ENCODE peak calls at places on chromosomes 6 and 20, in ten cellular contexts. A is OCI-LY7, V is neuronal stem cell, G is HepG2, Z is ovary, P is right atrium auricular region, I is cardiac muscle cell, N is MM.1S, T is fibroblast of lung, L is left ventricle myocardium inferior. W is an unnamed sample. For H3K4me1 and H3K9me3, the result is how much of the 10 kb centered on the place peaks cover.

GRCh38 chr20:50015993-50016770 is 33.4 kb downstream of the SNAI1 start:
- DNase-seq in A (no peak), V (no peak), G (peak), Z (no peak), P (no peak), I (no peak), N (no peak), T (no peak), L (peak), W (no peak)

GRCh38 chr20:856361-856775 is 22.9 kb downstream of the FAM110A start:
- DNase-seq in A (no peak), V (no peak), G (no peak), Z (no peak), P (no peak), I (peak), N (no peak), T (peak), L (no peak), W (peak)

GRCh38 chr6:88881451-88881850 is 82.0 kb downstream of the RNGTT start:
- DNase-seq in A (no peak), V (no peak), G (no peak), Z (no peak), P (no peak), I (peak), N (no peak), T (no peak), L (no peak), W (no peak)

GRCh38 chr6:12538881-12539357 is 177.6 kb upstream of the PHACTR1 start:
- DNase-seq in A (no peak), V (no peak), G (peak), Z (peak), P (no peak), I (peak), N (no peak), T (no peak), L (peak), W (no peak)

GRCh38 chr6:52634211-52634610 is 36.7 kb upstream of the TMEM14A start:
- DNase-seq in A (no peak), V (no peak), G (no peak), Z (no peak), P (no peak), I (no peak), N (no peak), T (no peak), L (no peak), W (no peak)

GRCh38 chr6:150079604-150080003 is 10.7 kb upstream of the ULBP3 start:
- DNase-seq in A (peak), V (no peak), G (no peak), Z (no peak), P (no peak), I (no peak), N (no peak), T (no peak), L (no peak), W (no peak)

GRCh38 chr6:170172825-170173231 is 118.0 kb downstream of the DLL1 start:
- DNase-seq in A (no peak), V (no peak), G (no peak), Z (no peak), P (no peak), I (no peak), N (no peak), T (no peak), L (no peak), W (peak)

GRCh38 chr6:149014631-149015171 is 267.9 kb downstream of the UST start:
- DNase-seq in A (no peak), V (no peak), G (no peak), Z (no peak), P (no peak), I (peak), N (no peak), T (no peak), L (no peak), W (no peak)

GRCh38 chr6:137043710-137044365 is 927 bp downstream of the IL20RA start:
- DNase-seq in A (no peak), V (peak), G (no peak), Z (peak), P (no peak), I (peak), N (peak), T (peak), L (peak), W (no peak)

GRCh38 chr6:38443341-38443740 is 196.4 kb downstream of the BTBD9 start:
- DNase-seq in A (no peak), V (no peak), G (no peak), Z (no peak), P (no peak), I (peak), N (no peak), T (no peak), L (no peak), W (no peak)

GRCh38 chr20:36145877-36146707 is 8.4 kb upstream of the EPB41L1 start:
- DNase-seq in A (peak), V (no peak), G (no peak), Z (no peak), P (no peak), I (peak), N (peak), T (peak), L (peak), W (no peak)

GRCh38 chr6:81772741-81773140 is 20.3 kb upstream of the TENT5A start:
- DNase-seq in A (no peak), V (no peak), G (no peak), Z (no peak), P (no peak), I (no peak), N (no peak), T (peak), L (no peak), W (no peak)

GRCh38 chr6:117346142-117346930 is 79.4 kb downstream of the ROS1 start:
- DNase-seq in A (peak), V (no peak), G (peak), Z (no peak), P (no peak), I (peak), N (peak), T (peak), L (no peak), W (no peak)

GRCh38 chr6:42241915-42242314 is 24.3 kb upstream of the MRPS10 start:
- DNase-seq in A (peak), V (no peak), G (no peak), Z (no peak), P (no peak), I (no peak), N (no peak), T (no peak), L (no peak), W (no peak)

GRCh38 chr6:169339731-169340314 is 86.2 kb upstream of the THBS2 start:
- DNase-seq in A (no peak), V (no peak), G (no peak), Z (no peak), P (no peak), I (no peak), N (no peak), T (no peak), L (no peak), W (no peak)

GRCh38 chr20:62358171-62358719 is 8.9 kb downstream of the LAMA5 start:
- DNase-seq in A (peak), V (no peak), G (no peak), Z (no peak), P (no peak), I (no peak), N (no peak), T (no peak), L (peak), W (no peak)

GRCh38 chr6:57315851-57316250 is 1.6 kb upstream of the PRIM2 start:
- DNase-seq in A (no peak), V (no peak), G (no peak), Z (no peak), P (no peak), I (no peak), N (no peak), T (no peak), L (no peak), W (no peak)

GRCh38 chr6:16700202-16700997 is 60.9 kb downstream of the ATXN1 start:
- DNase-seq in A (no peak), V (no peak), G (no peak), Z (no peak), P (no peak), I (peak), N (no peak), T (no peak), L (no peak), W (no peak)

GRCh38 chr6:56549014-56549413 is 93.7 kb downstream of the DST start:
- DNase-seq in A (peak), V (peak), G (no peak), Z (no peak), P (no peak), I (peak), N (no peak), T (peak), L (no peak), W (no peak)

GRCh38 chr20:50583422-50584150 is 73.4 kb downstream of the PTPN1 start:
- DNase-seq in A (no peak), V (no peak), G (no peak), Z (no peak), P (no peak), I (no peak), N (no peak), T (no peak), L (no peak), W (peak)

GRCh38 chr6:35185302-35185681 is 28.5 kb upstream of the SCUBE3 start:
- DNase-seq in A (no peak), V (no peak), G (peak), Z (no peak), P (no peak), I (peak), N (no peak), T (peak), L (peak), W (peak)

GRCh38 chr6:73216859-73217258 is 8.4 kb downstream of the KHDC1L start:
- DNase-seq in A (no peak), V (no peak), G (no peak), Z (no peak), P (no peak), I (no peak), N (no peak), T (no peak), L (no peak), W (no peak)

GRCh38 chr20:63939061-63939935 is 16.9 kb downstream of the UCKL1 start:
- DNase-seq in A (no peak), V (no peak), G (no peak), Z (no peak), P (no peak), I (no peak), N (no peak), T (no peak), L (peak), W (no peak)

GRCh38 chr6:38270367-38270766 is 369.4 kb downstream of the BTBD9 start:
- DNase-seq in A (no peak), V (no peak), G (no peak), Z (no peak), P (no peak), I (no peak), N (no peak), T (peak), L (no peak), W (no peak)

GRCh38 chr6:163731215-163732013 is 316.9 kb downstream of the QKI start:
- DNase-seq in A (no peak), V (no peak), G (no peak), Z (no peak), P (no peak), I (no peak), N (no peak), T (no peak), L (no peak), W (no peak)

GRCh38 chr6:111057074-111057752 is 30.1 kb upstream of the SLC16A10 start:
- DNase-seq in A (peak), V (peak), G (peak), Z (no peak), P (no peak), I (peak), N (peak), T (peak), L (no peak), W (no peak)

GRCh38 chr20:33262658-33263065 is 20.4 kb upstream of the BPIFB1 start:
- DNase-seq in A (peak), V (peak), G (peak), Z (no peak), P (peak), I (peak), N (no peak), T (peak), L (no peak), W (no peak)

GRCh38 chr20:52889225-52889624 is 82.9 kb upstream of the TSHZ2 start:
- DNase-seq in A (no peak), V (no peak), G (no peak), Z (no peak), P (no peak), I (peak), N (no peak), T (peak), L (no peak), W (no peak)

DNA sequence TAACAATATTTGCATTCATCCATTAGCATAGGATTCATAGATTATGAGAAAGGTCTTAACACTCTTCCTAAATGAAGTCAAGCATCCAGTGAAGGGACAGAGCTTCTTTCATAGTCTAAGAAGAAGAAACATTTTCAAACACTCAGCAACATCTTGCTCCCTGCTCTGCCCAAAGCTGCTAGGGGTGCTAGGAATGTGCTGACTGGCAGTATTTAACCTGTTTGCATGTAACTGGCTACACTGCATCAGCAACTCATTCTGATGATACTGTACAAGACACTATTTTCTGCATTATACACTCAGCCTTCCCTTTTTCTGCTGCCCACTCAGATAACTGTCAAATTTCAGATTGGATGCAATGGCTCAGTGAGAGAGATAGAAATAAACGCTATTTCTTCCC is 495.1 kb upstream of the ARID1B start:
- DNase-seq in A (no peak), V (no peak), G (no peak), Z (no peak), P (no peak), I (no peak), N (peak), T (no peak), L (no peak), W (no peak)
- H3K4me1 ChIP-seq in A (half or more), V (under half), G (under half), Z (under half), P (under half), I (under half), N (under half), T (under half), L (under half), W (under half)

GRCh38 chr6:132107896-132108295 is 156.7 kb upstream of the CCN2 start:
- DNase-seq in A (no peak), V (no peak), G (no peak), Z (no peak), P (no peak), I (no peak), N (no peak), T (no peak), L (no peak), W (no peak)
- H3K9me3 ChIP-seq in A (under half), V (under half), G (under half), Z (under half), P (under half), I (under half), N (under half), T (under half), L (half or more), W (under half)

DNA sequence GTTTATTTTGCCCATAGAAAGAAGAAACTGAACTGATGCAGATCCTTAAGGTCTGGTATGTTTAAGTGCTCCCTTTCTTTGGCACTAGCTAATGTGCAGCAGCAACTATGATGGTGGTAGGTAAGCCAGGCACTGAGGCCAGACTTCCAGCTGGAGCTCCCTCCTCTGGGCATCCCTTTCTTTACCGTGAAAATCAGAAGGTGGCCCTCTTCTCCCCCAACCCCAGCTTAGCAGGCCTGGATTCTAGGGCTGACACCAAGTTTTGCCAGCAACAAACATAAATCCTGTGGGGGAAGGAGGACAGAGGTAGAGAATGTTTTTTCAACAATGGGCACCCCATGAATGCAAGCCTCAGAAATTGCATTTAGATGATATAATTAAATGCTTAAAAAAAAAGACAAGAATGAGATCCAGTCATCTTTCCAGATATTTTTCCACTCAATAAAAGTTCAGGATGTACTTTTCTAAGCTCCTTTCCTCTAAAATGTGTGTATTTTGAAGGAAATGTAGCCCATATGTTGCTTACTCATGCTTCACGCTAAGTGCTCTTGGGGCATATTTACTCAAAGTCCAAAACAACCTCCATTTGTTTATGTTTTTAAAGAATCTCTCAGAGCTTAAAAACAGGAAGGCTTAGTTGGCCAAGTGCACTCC is 123.9 kb upstream of the NXT1 start:
- DNase-seq in A (no peak), V (no peak), G (no peak), Z (no peak), P (no peak), I (no peak), N (no peak), T (peak), L (no peak), W (no peak)
- H3K4me1 ChIP-seq in A (under half), V (under half), G (under half), Z (under half), P (under half), I (under half), N (under half), T (under half), L (under half), W (under half)

GRCh38 chr6:3086282-3086946 is 18.1 kb downstream of the RIPK1 start:
- DNase-seq in A (no peak), V (no peak), G (no peak), Z (no peak), P (no peak), I (no peak), N (no peak), T (no peak), L (no peak), W (no peak)
- H3K9me3 ChIP-seq in A (under half), V (under half), G (under half), Z (under half), P (under half), I (under half), N (under half), T (under half), L (under half), W (under half)